ENCODE peak calls at places on chromosomes 16 and 17, in four cellular contexts. One of them, this sample, is unnamed.

GRCh38 chr17:72399608-72400487 is 279.0 kb downstream of the SOX9 start:
- DNase-seq in K562: no peak
- DNase-seq in GM12878: no peak
- DNase-seq in HepG2: peak; percentile 100
- DNase-seq in this sample: peak; percentile 81

GRCh38 chr17:20189322-20189721 is 180.2 kb downstream of the SPECC1 start:
- DNase-seq in K562: no peak
- DNase-seq in GM12878: no peak
- DNase-seq in HepG2: no peak
- DNase-seq in this sample: no peak

GRCh38 chr17:83179811-83180210 is 100.4 kb downstream of the METRNL start:
- DNase-seq in K562: no peak
- DNase-seq in GM12878: no peak
- DNase-seq in HepG2: no peak
- DNase-seq in this sample: no peak

GRCh38 chr16:85569615-85570212 is 43.4 kb upstream of the GSE1 start:
- DNase-seq in K562: peak; percentile 69
- DNase-seq in GM12878: peak; percentile 74
- DNase-seq in HepG2: no peak
- DNase-seq in this sample: no peak

GRCh38 chr17:77066165-77066564 is 74.6 kb upstream of the SEC14L1 start:
- DNase-seq in K562: no peak
- DNase-seq in GM12878: no peak
- DNase-seq in HepG2: no peak
- DNase-seq in this sample: no peak

GRCh38 chr16:8032406-8032805 is 557.9 kb downstream of the TMEM114 start:
- DNase-seq in K562: no peak
- DNase-seq in GM12878: no peak
- DNase-seq in HepG2: no peak
- DNase-seq in this sample: no peak

GRCh38 chr16:53372942-53373871 is 61.1 kb upstream of the RBL2 start:
- DNase-seq in K562: peak; percentile 28
- DNase-seq in GM12878: no peak
- DNase-seq in HepG2: no peak
- DNase-seq in this sample: peak; percentile 32

GRCh38 chr17:76579281-76579680 is 6.4 kb downstream of the ST6GALNAC2 start:
- DNase-seq in K562: no peak
- DNase-seq in GM12878: no peak
- DNase-seq in HepG2: no peak
- DNase-seq in this sample: no peak

GRCh38 chr17:48297825-48298224 is 132.2 kb downstream of the SKAP1 start:
- DNase-seq in K562: no peak
- DNase-seq in GM12878: no peak
- DNase-seq in HepG2: no peak
- DNase-seq in this sample: no peak

DNA sequence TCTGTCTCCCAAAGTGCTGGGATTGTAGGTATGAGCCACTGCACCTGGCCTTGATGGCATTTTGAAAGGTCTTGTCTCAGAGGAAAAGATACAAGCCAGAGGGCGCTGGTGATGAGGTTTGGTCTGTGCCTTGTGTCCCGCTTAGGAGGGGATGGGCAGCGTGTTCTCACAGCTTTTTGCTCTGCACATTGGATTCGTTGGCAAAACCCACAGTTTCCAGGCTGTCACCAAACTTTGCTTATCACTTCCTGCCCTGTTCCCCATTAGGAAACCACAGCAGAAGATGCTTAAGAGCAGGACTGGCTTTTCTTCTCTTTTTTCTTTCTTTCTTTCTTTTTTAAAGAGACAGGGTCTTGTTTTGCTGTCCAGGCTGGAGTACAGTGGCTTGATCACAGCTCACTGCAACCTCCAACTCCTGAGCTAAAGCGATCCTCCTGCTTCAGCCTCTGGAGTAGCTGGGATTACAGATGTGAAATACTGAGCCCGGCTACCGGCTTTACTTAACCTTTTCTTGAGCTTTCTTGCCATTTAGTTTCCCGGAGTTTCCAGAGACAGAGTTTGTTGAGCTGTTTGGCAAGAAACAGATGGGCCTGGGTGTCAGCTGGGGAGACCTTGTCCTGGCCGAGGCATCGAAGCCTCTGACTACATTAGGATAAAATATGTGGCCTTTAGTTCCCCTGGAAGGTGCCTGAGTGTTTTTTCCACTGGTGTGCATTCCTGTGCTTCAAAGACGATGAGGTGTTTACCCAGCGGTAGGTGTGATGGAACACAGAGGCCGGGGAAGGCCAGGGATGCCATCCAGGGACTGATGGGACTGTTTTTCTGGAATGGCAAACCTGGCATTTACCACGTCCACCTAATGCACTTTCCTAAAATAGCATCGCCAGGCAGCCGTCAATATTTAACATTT is 112.9 kb downstream of the ABCC1 start:
- DNase-seq in K562: no peak
- DNase-seq in GM12878: no peak
- DNase-seq in HepG2: no peak
- DNase-seq in this sample: no peak
- TF ChIP-seq EP300 in K562: no peak
- TF ChIP-seq EP300 in GM12878: no peak
- TF ChIP-seq EP300 in HepG2: no peak
- TF ChIP-seq EP300 in this sample: no peak

GRCh38 chr16:82649766-82650165 is 23.0 kb downstream of the CDH13 start:
- DNase-seq in K562: no peak
- DNase-seq in GM12878: no peak
- DNase-seq in HepG2: no peak
- DNase-seq in this sample: no peak
- TF ChIP-seq JUNB in K562: no peak
- TF ChIP-seq JUNB in GM12878: no peak
- TF ChIP-seq JUNB in HepG2: no peak
- TF ChIP-seq JUNB in this sample: no peak

DNA sequence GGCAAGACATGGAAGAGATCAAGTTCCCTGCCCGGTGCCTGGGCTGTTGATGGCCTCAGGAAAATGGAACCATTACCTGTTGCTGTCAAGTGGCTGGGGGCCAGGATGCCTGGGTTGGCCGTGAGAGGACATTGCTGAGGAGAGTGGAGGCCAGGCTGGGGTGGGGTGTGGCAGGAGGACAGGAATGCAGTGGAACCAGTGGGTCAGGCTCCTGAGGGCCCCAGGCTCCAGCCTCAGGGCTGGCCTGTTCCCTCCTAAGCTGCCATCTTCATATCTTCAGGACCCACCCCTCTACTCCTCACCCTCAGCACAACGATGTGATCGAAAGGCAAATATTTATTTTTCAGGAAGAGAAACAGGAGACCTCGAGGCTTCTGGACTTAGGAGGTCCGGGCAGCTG is 8.5 kb upstream of the YPEL3 start:
- DNase-seq in K562: no peak
- DNase-seq in GM12878: no peak
- DNase-seq in HepG2: no peak
- DNase-seq in this sample: no peak
- TF ChIP-seq EP300 in K562: no peak
- TF ChIP-seq EP300 in GM12878: no peak
- TF ChIP-seq EP300 in HepG2: no peak
- TF ChIP-seq EP300 in this sample: no peak

DNA sequence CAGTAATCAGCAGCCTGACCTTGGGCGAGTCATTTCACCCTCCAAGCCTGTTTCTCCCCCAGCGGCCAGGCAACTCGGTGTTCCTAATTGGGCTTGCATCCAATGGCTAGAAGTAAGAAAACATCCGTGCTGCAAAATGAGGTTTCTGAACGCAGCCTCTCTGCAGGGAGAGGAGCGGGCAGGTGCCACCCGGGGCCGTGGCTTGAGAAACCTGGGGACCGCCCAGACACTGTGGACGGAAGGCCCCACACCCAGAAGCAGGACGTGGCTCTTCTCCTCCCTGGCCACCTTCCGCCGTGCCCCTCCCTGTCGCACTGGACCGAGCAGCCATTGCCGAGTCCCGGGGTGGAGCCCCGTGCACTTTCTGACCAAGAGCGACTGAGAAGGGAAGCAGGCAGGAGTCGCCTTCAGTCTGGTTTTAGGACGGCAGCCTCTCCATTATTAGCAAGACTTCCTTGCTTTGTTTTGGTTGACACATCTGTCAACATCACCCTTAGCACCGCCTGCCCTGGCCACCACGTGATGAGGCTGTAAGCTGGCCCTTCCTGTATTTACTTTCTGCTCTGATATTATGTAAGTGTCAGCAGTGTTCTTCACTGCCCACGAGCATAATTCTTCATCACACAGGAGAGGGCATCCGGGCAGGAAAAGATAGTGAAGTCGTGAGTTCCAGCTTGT is 785 bp downstream of the HERPUD1 start:
- DNase-seq in K562: peak; percentile 52
- DNase-seq in GM12878: no peak
- DNase-seq in HepG2: peak; percentile 94
- DNase-seq in this sample: peak; percentile 66
- TF ChIP-seq JUNB in K562: no peak
- TF ChIP-seq JUNB in GM12878: no peak
- TF ChIP-seq JUNB in HepG2: no peak
- TF ChIP-seq JUNB in this sample: no peak